ENCODE peak calls at places on chromosomes 5 and 9, in five cellular contexts. J is heart right ventricle; Y is A673; I is transverse colon; E is CD8-positive, alpha-beta T cell. P is an unnamed sample.

GRCh38 chr5:124859027-124859426 is 112.6 kb upstream of the ZNF608 start:
- DNase-seq in E (no peak), J (no peak), I (peak; percentile 12), Y (peak; percentile 11), P (no peak)

GRCh38 chr9:79917417-79917816 is 345.7 kb downstream of the TLE4 start:
- DNase-seq in J (no peak), Y (no peak), E (no peak), I (no peak), P (no peak)

GRCh38 chr5:33981408-33982171 is 2.9 kb downstream of the SLC45A2 start:
- DNase-seq in Y (no peak), I (no peak), E (no peak), J (no peak), P (no peak)

GRCh38 chr5:91443028-91443427 is 59.9 kb upstream of the ARRDC3 start:
- DNase-seq in E (no peak), Y (no peak), I (no peak), J (no peak), P (no peak)

GRCh38 chr5:68424799-68425537 is 209.4 kb downstream of the PIK3R1 start:
- DNase-seq in E (no peak), J (no peak), Y (no peak), I (no peak), P (no peak)

GRCh38 chr5:147188200-147189108 is 46.4 kb upstream of the STK32A start:
- DNase-seq in E (peak; percentile 2), Y (peak; percentile 76), J (peak; percentile 59), I (peak; percentile 18), P (no peak)

GRCh38 chr5:72625369-72625768 is 118.2 kb upstream of the ZNF366 start:
- DNase-seq in E (no peak), Y (no peak), J (no peak), I (no peak), P (no peak)

GRCh38 chr9:99178912-99179872 is 42.5 kb downstream of the ALG2 start:
- DNase-seq in E (no peak), I (no peak), Y (no peak), J (no peak), P (no peak)

GRCh38 chr9:127899200-127899943 is at the start of gene ST6GALNAC6:
- DNase-seq in I (peak; percentile 79), E (peak; percentile 55), Y (peak; percentile 85), J (peak; percentile 72), P (peak; percentile 87)

GRCh38 chr9:2637390-2637789 is 15.8 kb downstream of the VLDLR start:
- DNase-seq in J (no peak), I (no peak), Y (no peak), E (no peak), P (no peak)

GRCh38 chr5:71013575-71013974 is 11.6 kb downstream of the NAIP start:
- DNase-seq in I (no peak), J (no peak), Y (peak; percentile 7), E (no peak), P (no peak)

GRCh38 chr9:112348257-112348992 is 15.0 kb upstream of the PTBP3 start:
- DNase-seq in I (peak; percentile 91), Y (peak; percentile 94), J (peak; percentile 82), E (peak; percentile 67), P (peak; percentile 94)

GRCh38 chr5:56610093-56610698 is 205.2 kb upstream of the MAP3K1 start:
- DNase-seq in Y (no peak), I (no peak), J (no peak), E (no peak), P (no peak)

GRCh38 chr9:131965841-131966240 is 113.8 kb downstream of the MED27 start:
- DNase-seq in Y (no peak), I (no peak), J (no peak), E (no peak), P (no peak)

GRCh38 chr5:91098581-91098980 is 284.5 kb downstream of the ARRDC3 start:
- DNase-seq in J (no peak), I (no peak), E (no peak), Y (no peak), P (no peak)

GRCh38 chr9:110502842-110503241 is 76.7 kb downstream of the SVEP1 start:
- DNase-seq in Y (no peak), I (no peak), J (no peak), E (no peak), P (no peak)

GRCh38 chr9:112844771-112845542 is 45.7 kb downstream of the SLC46A2 start:
- DNase-seq in E (peak; percentile 64), Y (peak; percentile 87), J (peak; percentile 79), I (peak; percentile 82), P (peak; percentile 89)

GRCh38 chr9:92140074-92140753 is 25.0 kb upstream of the SPTLC1 start:
- DNase-seq in E (peak; percentile 56), J (peak; percentile 66), I (peak; percentile 78), Y (peak; percentile 68), P (peak; percentile 73)

GRCh38 chr5:76787237-76787636 is 31.6 kb upstream of the F2RL1 start:
- DNase-seq in Y (no peak), I (no peak), J (peak; percentile 73), E (no peak), P (no peak)

GRCh38 chr5:101068298-101068697 is 165.2 kb upstream of the ST8SIA4 start:
- DNase-seq in Y (no peak), I (no peak), J (no peak), E (no peak), P (no peak)

GRCh38 chr5:96844476-96844990 is 31.8 kb upstream of the ERAP2 start:
- DNase-seq in J (no peak), E (no peak), I (no peak), Y (no peak), P (no peak)

DNA sequence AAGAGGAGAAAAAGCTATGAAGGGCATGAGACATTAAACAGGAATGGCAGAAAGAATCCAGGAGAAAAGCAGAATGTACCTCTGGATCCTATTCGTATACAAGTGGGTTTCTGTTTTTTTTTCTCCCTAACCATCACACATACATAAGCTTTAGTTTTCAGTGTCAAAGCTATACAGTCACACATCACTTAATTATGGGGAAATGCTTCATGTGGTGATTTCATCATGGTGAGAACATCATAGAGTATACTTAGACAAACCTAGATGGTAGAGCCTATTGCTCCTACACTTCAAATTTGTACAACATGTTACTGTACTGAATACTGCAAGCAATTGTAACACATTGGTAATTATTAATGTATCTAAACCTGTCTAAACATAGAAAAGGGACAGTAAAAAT is 290.6 kb downstream of the AOPEP start:
- DNase-seq in Y (no peak), E (no peak), I (no peak), J (no peak), P (no peak)
- H3K4me1 ChIP-seq in Y (no peaks in the 10 kb centered on the region), E (no peaks in the 10 kb centered on the region), I (peaks cover 67% of the 10 kb centered on the region), J (peaks cover 53% of the 10 kb centered on the region), P (no peaks in the 10 kb centered on the region)

GRCh38 chr9:106503759-106504158 is 359.2 kb upstream of the ZNF462 start:
- DNase-seq in E (no peak), I (no peak), Y (no peak), J (no peak), P (no peak)
- TF ChIP-seq CTCF in E (no peak), I (no peak), Y (no peak), J (no peak), P (no peak)

GRCh38 chr9:134951994-134952393 is 34.3 kb upstream of the FCN1 start:
- DNase-seq in I (no peak), J (no peak), E (no peak), Y (no peak), P (no peak)

GRCh38 chr9:134950404-134950760 is 32.7 kb upstream of the FCN1 start:
- DNase-seq in J (no peak), I (no peak), Y (no peak), E (no peak), P (no peak)

GRCh38 chr9:134950811-134951210 is 33.1 kb upstream of the FCN1 start:
- DNase-seq in Y (no peak), E (no peak), I (no peak), J (no peak), P (no peak)

GRCh38 chr9:134949681-134950403 is 32.1 kb upstream of the FCN1 start:
- DNase-seq in Y (no peak), E (no peak), I (no peak), J (no peak), P (no peak)

DNA sequence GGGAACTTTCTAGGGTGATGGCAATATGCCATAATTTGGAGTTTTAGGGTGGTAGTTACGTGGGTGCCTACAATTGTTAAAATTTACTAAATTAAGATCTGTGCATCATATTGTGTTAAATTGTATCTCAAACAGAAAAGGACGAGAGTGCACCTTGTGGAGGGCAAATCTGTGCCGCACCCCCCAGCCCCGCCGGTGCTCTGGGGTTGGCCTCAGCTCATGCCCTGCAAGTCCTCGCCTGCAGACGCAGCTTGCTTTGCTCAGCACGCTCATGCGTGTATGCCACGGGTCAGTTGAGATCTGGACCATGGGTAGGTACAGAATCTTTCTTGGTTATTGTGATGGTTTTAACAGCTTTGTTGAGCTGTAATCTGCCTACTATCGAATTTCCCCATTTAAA is 33.7 kb upstream of the FCN1 start:
- DNase-seq in E (no peak), J (no peak), I (no peak), Y (no peak), P (no peak)
- H3K4me1 ChIP-seq in E (no peaks in the 10 kb centered on the region), J (no peaks in the 10 kb centered on the region), I (no peaks in the 10 kb centered on the region), Y (no peaks in the 10 kb centered on the region), P (no peaks in the 10 kb centered on the region)

GRCh38 chr9:36092014-36092413 is 44.5 kb upstream of the GLIPR2 start:
- DNase-seq in Y (no peak), J (no peak), E (no peak), I (no peak), P (no peak)
- TF ChIP-seq CTCF in Y (no peak), J (no peak), E (no peak), I (no peak), P (no peak)